ENCODE peak calls at places on chromosomes 7 and 10, in ten cellular contexts. M is ovary, R is neural crest cell, X is H9, G is HL-60, F is BJ, N is GM12878, E is Caco-2, J is BE2C, Q is GM13976. D is an unnamed sample.

GRCh38 chr10:74822583-74823089 is 3.8 kb upstream of the KAT6B start:
- DNase-seq in F (no peak), M (no peak), J (no peak), N (no peak), E (no peak), X (no peak), G (no peak), Q (no peak), R (no peak), D (no peak)

GRCh38 chr10:6348091-6348862 is 145.5 kb downstream of the PFKFB3 start:
- DNase-seq in Q (peak), M (no peak), J (peak), E (no peak), N (peak), X (no peak), G (no peak), R (no peak), F (peak), D (no peak)

GRCh38 chr10:17088118-17088806 is 41.3 kb downstream of the CUBN start:
- DNase-seq in E (no peak), N (no peak), M (no peak), G (no peak), F (no peak), J (no peak), Q (no peak), X (no peak), R (no peak), D (no peak)

GRCh38 chr10:98380493-98381339 is 34.3 kb downstream of the PYROXD2 start:
- DNase-seq in X (no peak), R (no peak), Q (no peak), M (no peak), J (no peak), N (no peak), E (no peak), G (no peak), F (no peak), D (peak)

GRCh38 chr10:53601260-53601875 is 828.8 kb upstream of the MBL2 start:
- DNase-seq in R (no peak), X (no peak), J (no peak), N (no peak), G (peak), M (no peak), Q (peak), F (no peak), E (peak), D (no peak)

GRCh38 chr10:105691811-105692210 is 1050.7 kb downstream of the SORCS3 start:
- DNase-seq in X (no peak), Q (no peak), N (no peak), E (peak), G (no peak), F (no peak), R (peak), M (no peak), J (no peak), D (no peak)

GRCh38 chr7:117216436-117217069 is 106.3 kb downstream of the WNT2 start:
- DNase-seq in R (no peak), Q (no peak), F (no peak), J (no peak), X (no peak), G (no peak), E (no peak), M (no peak), N (no peak), D (no peak)

GRCh38 chr7:134514663-134515062 is 12.7 kb upstream of the AKR1B10 start:
- DNase-seq in R (peak), G (peak), E (peak), M (no peak), X (no peak), N (peak), Q (peak), J (peak), F (no peak), D (no peak)

GRCh38 chr10:34407227-34407626 is 407.9 kb downstream of the PARD3 start:
- DNase-seq in F (no peak), N (no peak), R (no peak), G (peak), J (peak), E (no peak), X (no peak), Q (no peak), M (no peak), D (no peak)

GRCh38 chr7:127632276-127632910 is 14.5 kb upstream of the PAX4 start:
- DNase-seq in G (no peak), F (peak), R (no peak), N (no peak), Q (no peak), J (no peak), E (no peak), X (no peak), M (no peak), D (no peak)

GRCh38 chr7:27110163-27110976 is 7.9 kb upstream of the HOXA2 start:
- DNase-seq in J (no peak), R (no peak), X (peak), Q (no peak), F (peak), N (no peak), M (no peak), G (no peak), E (peak), D (peak)

GRCh38 chr7:112422842-112423496 is 27.3 kb upstream of the IFRD1 start:
- DNase-seq in X (peak), R (no peak), Q (peak), M (peak), E (peak), G (peak), N (no peak), J (peak), F (peak), D (peak)

DNA sequence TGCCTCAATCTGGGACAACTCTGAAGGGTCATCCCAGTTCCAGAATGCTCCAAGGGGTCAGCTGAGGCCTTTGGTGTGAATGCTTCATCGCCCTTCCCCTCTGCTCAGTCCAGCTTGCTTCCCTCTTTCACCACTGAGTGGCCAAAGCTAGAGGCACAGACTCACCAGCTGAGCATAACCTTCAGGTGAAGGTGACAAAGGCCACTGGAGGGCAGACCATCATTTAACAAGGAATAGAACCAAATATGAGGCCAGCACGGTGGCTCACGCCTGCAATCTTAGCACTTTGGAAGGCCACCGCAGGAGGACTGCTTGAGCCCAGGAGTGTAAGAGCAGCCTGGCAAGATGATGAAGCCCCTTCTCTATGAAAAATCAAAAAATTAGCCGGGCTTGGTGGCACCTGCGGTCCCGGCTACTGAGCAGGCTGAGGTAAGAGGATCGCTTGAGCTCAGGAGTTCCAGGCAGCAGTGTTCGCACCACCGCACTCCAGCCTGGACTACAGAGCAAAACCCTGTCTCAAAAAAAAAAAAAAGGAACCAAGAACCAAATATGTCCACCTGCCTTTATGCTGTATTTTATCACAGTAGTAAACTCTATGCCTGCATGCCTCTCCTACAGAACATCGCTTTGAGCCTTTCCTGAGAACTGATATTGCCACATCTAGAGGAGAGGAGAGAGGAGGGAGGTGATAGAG is 13.4 kb downstream of the PRKAG2 start:
- DNase-seq in F (no peak), J (no peak), R (no peak), Q (no peak), X (peak), M (no peak), G (no peak), N (no peak), E (peak), D (no peak)
- TF ChIP-seq CTCF in F (no peak), J (peak), R (peak), Q (peak), X (peak), M (no peak), G (no peak), N (peak), E (peak), D (no peak)

GRCh38 chr7:47435889-47436312 is 146.0 kb downstream of the TNS3 start:
- DNase-seq in M (peak), Q (no peak), N (no peak), F (peak), E (peak), X (peak), R (peak), G (peak), J (peak), D (peak)
- TF ChIP-seq CTCF in M (peak), Q (no peak), N (peak), F (peak), E (peak), X (peak), R (peak), G (peak), J (peak), D (peak)

GRCh38 chr7:130959743-130960207 is 225.8 kb upstream of the KLF14 start:
- DNase-seq in Q (no peak), F (no peak), R (no peak), G (peak), E (peak), X (no peak), N (no peak), J (no peak), M (no peak), D (no peak)
- TF ChIP-seq CTCF in Q (peak), F (peak), R (peak), G (peak), E (peak), X (peak), N (peak), J (peak), M (no peak), D (peak)

GRCh38 chr7:155644178-155644970 is at the start of gene RBM33:
- DNase-seq in N (peak), R (peak), F (peak), Q (peak), J (peak), E (peak), X (peak), G (peak), M (peak), D (peak)
- TF ChIP-seq CTCF in N (no peak), R (no peak), F (no peak), Q (no peak), J (no peak), E (no peak), X (no peak), G (no peak), M (no peak), D (no peak)

GRCh38 chr10:91797874-91798735 is at the start of gene TNKS2:
- DNase-seq in N (peak), X (peak), M (peak), F (peak), R (peak), E (peak), Q (peak), J (peak), G (peak), D (peak)
- TF ChIP-seq CTCF in N (no peak), X (no peak), M (no peak), F (no peak), R (no peak), E (no peak), Q (no peak), J (no peak), G (no peak), D (no peak)

DNA sequence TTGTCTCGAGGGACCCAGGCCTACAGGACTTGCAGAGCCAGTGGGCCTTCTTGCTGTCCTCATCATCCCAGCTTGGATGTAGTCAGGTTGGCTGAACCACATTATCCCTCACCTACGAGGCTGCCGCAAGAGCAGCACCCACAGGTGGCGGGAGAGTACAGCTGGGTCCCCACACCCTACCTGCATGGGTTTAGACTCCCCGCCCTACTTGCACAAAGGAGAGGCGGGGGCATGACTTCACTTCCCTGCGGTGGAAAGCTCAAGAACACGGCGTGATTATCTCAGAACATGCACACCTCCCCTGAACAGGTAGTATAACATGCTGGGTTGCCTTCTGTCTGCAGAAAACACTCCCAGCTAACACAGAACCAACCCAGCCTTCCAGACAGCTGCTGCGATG is 57.5 kb downstream of the CTBP2 start:
- DNase-seq in F (no peak), Q (no peak), J (no peak), N (no peak), G (no peak), R (no peak), X (no peak), M (peak), E (peak), D (no peak)
- TF ChIP-seq CTCF in F (no peak), Q (no peak), J (no peak), N (no peak), G (no peak), R (no peak), X (no peak), M (no peak), E (no peak), D (no peak)

GRCh38 chr7:33923440-33924229 is 18.3 kb downstream of the BMPER start:
- DNase-seq in N (no peak), R (no peak), G (no peak), M (no peak), E (no peak), X (no peak), J (no peak), F (no peak), Q (no peak), D (no peak)
- TF ChIP-seq CTCF in N (no peak), R (no peak), G (no peak), M (no peak), E (no peak), X (peak), J (no peak), F (no peak), Q (no peak), D (no peak)

D was measured in glutamatergic neuron.